ENCODE peak calls at places on chromosome 5, in eight cellular contexts. L is kidney; N is stromal cell of bone marrow; W is mesenchymal stem cell; E is GM04503; M is NCI-H1092 treated with DMSO at 0.1 percent for 48 hours; U is activated CD8-positive, alpha-beta memory T cell treated with anti-CD3 and anti-CD28 coated beads for 24 hours; Q is NCI-H1436 treated with DMSO at 0.1 percent for 48 hours. P is an unnamed sample.

GRCh38 chr5:176446884-176447537 is 1.2 kb upstream of the FAF2 start:
- DNase-seq in L (no peak), N (no peak), W (no peak), E (no peak), M (peak; percentile 45), U (peak; percentile 69), Q (no peak), P (no peak)

GRCh38 chr5:1564182-1564748 is 40.5 kb upstream of the LPCAT1 start:
- DNase-seq in L (no peak), N (peak; percentile 33), W (peak; percentile 52), E (no peak), M (no peak), U (no peak), Q (no peak), P (no peak)

GRCh38 chr5:56211298-56211865 is 21.7 kb downstream of the ANKRD55 start:
- DNase-seq in L (peak; percentile 83), N (peak; percentile 85), W (peak; percentile 80), E (peak; percentile 87), M (no peak), U (no peak), Q (no peak), P (no peak)

GRCh38 chr5:15131909-15132308 is 260.3 kb upstream of the ANKH start:
- DNase-seq in L (peak; percentile 40), N (no peak), W (no peak), E (no peak), M (no peak), U (no peak), Q (no peak), P (no peak)

GRCh38 chr5:102715405-102715804 is 39.7 kb upstream of the PAM start:
- DNase-seq in L (no peak), N (peak; percentile 37), W (peak; percentile 57), E (peak; percentile 60), M (no peak), U (no peak), Q (no peak), P (no peak)

GRCh38 chr5:126449751-126450271 is 26.6 kb downstream of the GRAMD2B start:
- DNase-seq in L (no peak), N (peak; percentile 35), W (peak; percentile 62), E (no peak), M (no peak), U (peak; percentile 69), Q (no peak), P (no peak)

GRCh38 chr5:114055318-114055788 is 306.5 kb upstream of the KCNN2 start:
- DNase-seq in L (peak; percentile 72), N (no peak), W (peak; percentile 78), E (no peak), M (peak; percentile 73), U (no peak), Q (no peak), P (peak; percentile 83)

GRCh38 chr5:179568731-179569130 is 18.4 kb downstream of the RUFY1 start:
- DNase-seq in L (no peak), N (no peak), W (peak; percentile 66), E (no peak), M (no peak), U (no peak), Q (no peak), P (no peak)

GRCh38 chr5:53607896-53608295 is 47.5 kb downstream of the NDUFS4 start:
- DNase-seq in L (no peak), N (peak; percentile 16), W (no peak), E (peak; percentile 33), M (no peak), U (no peak), Q (no peak), P (no peak)

GRCh38 chr5:98938459-98938858 is 9.7 kb upstream of the CHD1 start:
- DNase-seq in L (no peak), N (peak; percentile 66), W (peak; percentile 59), E (no peak), M (no peak), U (no peak), Q (no peak), P (no peak)

GRCh38 chr5:149728303-149728702 is 1.8 kb upstream of the PPARGC1B start:
- DNase-seq in L (no peak), N (no peak), W (no peak), E (no peak), M (no peak), U (no peak), Q (no peak), P (no peak)

GRCh38 chr5:146766013-146766412 is 112.5 kb downstream of the PPP2R2B start:
- DNase-seq in L (no peak), N (no peak), W (no peak), E (no peak), M (no peak), U (no peak), Q (no peak), P (no peak)

GRCh38 chr5:72598461-72599433 is 91.5 kb upstream of the ZNF366 start:
- DNase-seq in L (no peak), N (no peak), W (peak; percentile 93), E (no peak), M (no peak), U (no peak), Q (no peak), P (no peak)

GRCh38 chr5:174945853-174946252 is 221.5 kb downstream of the MSX2 start:
- DNase-seq in L (no peak), N (no peak), W (no peak), E (no peak), M (no peak), U (no peak), Q (no peak), P (no peak)

GRCh38 chr5:141439411-141440141 is 9.3 kb downstream of the PCDHGA12 start:
- DNase-seq in L (no peak), N (no peak), W (no peak), E (peak; percentile 12), M (no peak), U (no peak), Q (no peak), P (no peak)

GRCh38 chr5:28808967-28809810 is 1770.8 kb upstream of the CDH9 start:
- DNase-seq in L (no peak), N (no peak), W (no peak), E (no peak), M (no peak), U (no peak), Q (no peak), P (no peak)

GRCh38 chr5:59640411-59640810 is 253.1 kb downstream of the PDE4D start:
- DNase-seq in L (no peak), N (no peak), W (peak; percentile 37), E (no peak), M (no peak), U (no peak), Q (no peak), P (no peak)

P was measured in SHP77.